ENCODE peak calls at places on chromosome 18, in eight cellular contexts. One of them, this sample, is unnamed.

GRCh38 chr18:75244336-75244735 is 33.7 kb downstream of the TSHZ1 start:
- DNase-seq in fibroblast of villous mesenchyme: no peak
- DNase-seq in AG04450: no peak
- DNase-seq in GM10248: no peak
- DNase-seq in CD4-positive, alpha-beta T cell: peak; percentile 27
- DNase-seq in GM12864: no peak
- DNase-seq in epithelial cell of esophagus: peak; percentile 14
- DNase-seq in ascending aorta: no peak
- DNase-seq in this sample: no peak

GRCh38 chr18:76471593-76471992 is 23.4 kb downstream of the ZNF516 start:
- DNase-seq in fibroblast of villous mesenchyme: no peak
- DNase-seq in AG04450: no peak
- DNase-seq in GM10248: no peak
- DNase-seq in CD4-positive, alpha-beta T cell: no peak
- DNase-seq in GM12864: no peak
- DNase-seq in epithelial cell of esophagus: no peak
- DNase-seq in ascending aorta: no peak
- DNase-seq in this sample: no peak

GRCh38 chr18:31831903-31832302 is 71.2 kb upstream of the SLC25A52 start:
- DNase-seq in fibroblast of villous mesenchyme: no peak
- DNase-seq in AG04450: no peak
- DNase-seq in GM10248: no peak
- DNase-seq in CD4-positive, alpha-beta T cell: no peak
- DNase-seq in GM12864: no peak
- DNase-seq in epithelial cell of esophagus: no peak
- DNase-seq in ascending aorta: no peak
- DNase-seq in this sample: no peak

GRCh38 chr18:64474751-64475150 is 325.9 kb upstream of the LINC00305 start:
- DNase-seq in fibroblast of villous mesenchyme: no peak
- DNase-seq in AG04450: no peak
- DNase-seq in GM10248: no peak
- DNase-seq in CD4-positive, alpha-beta T cell: no peak
- DNase-seq in GM12864: no peak
- DNase-seq in epithelial cell of esophagus: no peak
- DNase-seq in ascending aorta: no peak
- DNase-seq in this sample: no peak

GRCh38 chr18:74632088-74632679 is 34.5 kb downstream of the ZNF407 start:
- DNase-seq in fibroblast of villous mesenchyme: no peak
- DNase-seq in AG04450: no peak
- DNase-seq in GM10248: no peak
- DNase-seq in CD4-positive, alpha-beta T cell: no peak
- DNase-seq in GM12864: no peak
- DNase-seq in epithelial cell of esophagus: no peak
- DNase-seq in ascending aorta: no peak
- DNase-seq in this sample: no peak

GRCh38 chr18:3594760-3595241 is 144.8 kb downstream of the TGIF1 start:
- DNase-seq in fibroblast of villous mesenchyme: peak; percentile 69
- DNase-seq in AG04450: no peak
- DNase-seq in GM10248: no peak
- DNase-seq in CD4-positive, alpha-beta T cell: no peak
- DNase-seq in GM12864: no peak
- DNase-seq in epithelial cell of esophagus: peak; percentile 69
- DNase-seq in ascending aorta: no peak
- DNase-seq in this sample: no peak

GRCh38 chr18:7904529-7904928 is 337.4 kb downstream of the PTPRM start:
- DNase-seq in fibroblast of villous mesenchyme: peak; percentile 97
- DNase-seq in AG04450: peak; percentile 78
- DNase-seq in GM10248: no peak
- DNase-seq in CD4-positive, alpha-beta T cell: no peak
- DNase-seq in GM12864: no peak
- DNase-seq in epithelial cell of esophagus: peak; percentile 65
- DNase-seq in ascending aorta: no peak
- DNase-seq in this sample: no peak

GRCh38 chr18:73653251-73653650 is 494.4 kb downstream of the FBXO15 start:
- DNase-seq in fibroblast of villous mesenchyme: no peak
- DNase-seq in AG04450: no peak
- DNase-seq in GM10248: no peak
- DNase-seq in CD4-positive, alpha-beta T cell: no peak
- DNase-seq in GM12864: no peak
- DNase-seq in epithelial cell of esophagus: peak; percentile 56
- DNase-seq in ascending aorta: no peak
- DNase-seq in this sample: no peak

GRCh38 chr18:35062408-35062807 is 21.2 kb downstream of the MAPRE2 start:
- DNase-seq in fibroblast of villous mesenchyme: no peak
- DNase-seq in AG04450: no peak
- DNase-seq in GM10248: no peak
- DNase-seq in CD4-positive, alpha-beta T cell: no peak
- DNase-seq in GM12864: no peak
- DNase-seq in epithelial cell of esophagus: no peak
- DNase-seq in ascending aorta: no peak
- DNase-seq in this sample: no peak

DNA sequence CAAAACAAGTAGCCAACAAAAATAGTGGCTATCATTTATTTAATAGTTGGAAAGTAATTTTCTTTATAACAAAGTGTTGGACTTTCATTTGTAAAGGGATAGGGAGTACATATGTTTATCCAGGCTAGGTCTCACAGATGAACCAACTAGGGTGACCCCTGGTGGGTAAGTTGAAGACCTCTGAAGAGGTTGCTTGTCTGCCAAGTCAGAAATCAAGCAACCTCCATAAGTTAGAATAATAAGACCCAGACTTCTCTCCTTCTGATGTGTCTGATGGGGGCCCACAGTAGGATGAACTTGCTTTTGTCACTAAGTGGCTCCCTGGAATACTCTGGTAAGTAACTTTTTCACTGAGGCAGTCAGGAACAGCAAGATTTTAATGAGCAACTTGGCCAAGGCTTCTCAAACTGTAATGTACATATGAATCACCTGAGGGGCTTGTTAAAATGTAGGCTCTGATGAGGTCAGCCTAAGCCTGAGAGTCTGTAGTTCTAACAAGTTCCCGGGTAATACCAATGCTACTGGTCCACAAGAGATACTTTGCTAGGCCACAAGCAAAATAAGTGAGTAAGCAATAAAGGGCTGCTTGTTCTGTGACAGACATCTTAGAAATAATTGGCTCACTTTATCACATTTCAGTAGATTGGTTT is 319.6 kb downstream of the PIK3C3 start:
- DNase-seq in fibroblast of villous mesenchyme: peak; percentile 40
- DNase-seq in AG04450: no peak
- DNase-seq in GM10248: peak; percentile 11
- DNase-seq in CD4-positive, alpha-beta T cell: no peak
- DNase-seq in GM12864: no peak
- DNase-seq in epithelial cell of esophagus: peak; percentile 13
- DNase-seq in ascending aorta: no peak
- DNase-seq in this sample: peak; percentile 28
- TF ChIP-seq CTCF in fibroblast of villous mesenchyme: peak; percentile 31
- TF ChIP-seq CTCF in AG04450: peak; percentile 10
- TF ChIP-seq CTCF in GM10248: peak; percentile 20
- TF ChIP-seq CTCF in CD4-positive, alpha-beta T cell: no peak
- TF ChIP-seq CTCF in GM12864: no peak
- TF ChIP-seq CTCF in epithelial cell of esophagus: no peak
- TF ChIP-seq CTCF in ascending aorta: no peak
- TF ChIP-seq CTCF in this sample: peak; percentile 22

GRCh38 chr18:22336406-22336805 is 81.3 kb downstream of the CTAGE1 start:
- DNase-seq in fibroblast of villous mesenchyme: no peak
- DNase-seq in AG04450: no peak
- DNase-seq in GM10248: no peak
- DNase-seq in CD4-positive, alpha-beta T cell: no peak
- DNase-seq in GM12864: no peak
- DNase-seq in epithelial cell of esophagus: no peak
- DNase-seq in ascending aorta: no peak
- DNase-seq in this sample: no peak

GRCh38 chr18:22335644-22336275 is 82.0 kb downstream of the CTAGE1 start:
- DNase-seq in fibroblast of villous mesenchyme: no peak
- DNase-seq in AG04450: no peak
- DNase-seq in GM10248: no peak
- DNase-seq in CD4-positive, alpha-beta T cell: no peak
- DNase-seq in GM12864: no peak
- DNase-seq in epithelial cell of esophagus: no peak
- DNase-seq in ascending aorta: no peak
- DNase-seq in this sample: no peak

GRCh38 chr18:22337311-22337710 is 80.4 kb downstream of the CTAGE1 start:
- DNase-seq in fibroblast of villous mesenchyme: peak; percentile 28
- DNase-seq in AG04450: no peak
- DNase-seq in GM10248: no peak
- DNase-seq in CD4-positive, alpha-beta T cell: no peak
- DNase-seq in GM12864: no peak
- DNase-seq in epithelial cell of esophagus: no peak
- DNase-seq in ascending aorta: no peak
- DNase-seq in this sample: no peak

GRCh38 chr18:22330508-22330907 is 87.2 kb downstream of the CTAGE1 start:
- DNase-seq in fibroblast of villous mesenchyme: no peak
- DNase-seq in AG04450: no peak
- DNase-seq in GM10248: no peak
- DNase-seq in CD4-positive, alpha-beta T cell: no peak
- DNase-seq in GM12864: no peak
- DNase-seq in epithelial cell of esophagus: no peak
- DNase-seq in ascending aorta: no peak
- DNase-seq in this sample: no peak

DNA sequence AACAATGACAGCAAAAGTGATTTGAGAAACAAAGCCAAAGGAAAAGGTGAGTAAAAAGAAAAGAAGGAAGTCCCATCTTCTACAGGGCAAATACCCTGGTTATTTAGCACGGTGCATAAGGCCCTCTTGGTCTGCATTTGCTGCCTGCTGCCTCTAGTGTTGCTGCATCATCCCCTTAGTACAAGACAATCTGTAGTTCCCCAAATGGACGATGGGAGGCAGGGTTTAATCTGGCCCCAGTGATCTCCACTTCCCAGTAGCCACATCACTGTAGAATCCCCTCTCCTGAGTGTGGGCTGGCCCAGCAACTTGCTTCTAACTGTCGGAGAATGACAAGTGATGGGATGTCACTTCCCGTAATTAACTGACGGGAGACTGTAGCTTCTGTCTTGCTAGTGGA is 85.1 kb downstream of the CTAGE1 start:
- DNase-seq in fibroblast of villous mesenchyme: no peak
- DNase-seq in AG04450: no peak
- DNase-seq in GM10248: no peak
- DNase-seq in CD4-positive, alpha-beta T cell: no peak
- DNase-seq in GM12864: no peak
- DNase-seq in epithelial cell of esophagus: no peak
- DNase-seq in ascending aorta: no peak
- DNase-seq in this sample: no peak
- TF ChIP-seq CTCF in fibroblast of villous mesenchyme: peak; percentile 15
- TF ChIP-seq CTCF in AG04450: no peak
- TF ChIP-seq CTCF in GM10248: no peak
- TF ChIP-seq CTCF in CD4-positive, alpha-beta T cell: no peak
- TF ChIP-seq CTCF in GM12864: peak; percentile 46
- TF ChIP-seq CTCF in epithelial cell of esophagus: no peak
- TF ChIP-seq CTCF in ascending aorta: no peak
- TF ChIP-seq CTCF in this sample: peak; percentile 5

GRCh38 chr18:48951448-48952286 is 902 bp upstream of the SMAD7 start:
- DNase-seq in fibroblast of villous mesenchyme: peak; percentile 94
- DNase-seq in AG04450: no peak
- DNase-seq in GM10248: peak; percentile 87
- DNase-seq in CD4-positive, alpha-beta T cell: peak; percentile 66
- DNase-seq in GM12864: no peak
- DNase-seq in epithelial cell of esophagus: peak; percentile 90
- DNase-seq in ascending aorta: no peak
- DNase-seq in this sample: peak; percentile 92
- TF ChIP-seq CTCF in fibroblast of villous mesenchyme: peak; percentile 24
- TF ChIP-seq CTCF in AG04450: peak; percentile 20
- TF ChIP-seq CTCF in GM10248: peak; percentile 21
- TF ChIP-seq CTCF in CD4-positive, alpha-beta T cell: no peak
- TF ChIP-seq CTCF in GM12864: no peak
- TF ChIP-seq CTCF in epithelial cell of esophagus: peak; percentile 16
- TF ChIP-seq CTCF in ascending aorta: peak; percentile 21
- TF ChIP-seq CTCF in this sample: peak; percentile 47

DNA sequence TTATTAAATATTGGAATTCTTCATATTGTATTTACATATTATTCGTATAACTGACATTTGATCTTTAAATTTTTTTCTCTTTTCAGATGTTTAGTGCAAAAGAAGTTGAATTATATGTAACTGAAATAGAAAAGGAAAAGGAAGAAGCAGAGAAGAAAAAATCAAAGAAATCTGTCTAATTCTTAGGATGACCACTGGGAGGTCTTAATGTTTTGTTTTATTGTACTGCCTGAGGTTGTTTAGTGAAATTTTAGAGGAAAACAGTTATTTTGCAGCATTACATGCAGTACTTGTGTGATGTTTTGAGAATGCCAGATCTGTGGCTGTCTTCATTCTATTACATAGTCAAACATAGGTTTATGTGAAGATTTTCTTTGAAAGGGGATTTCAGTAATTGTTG is 34.0 kb upstream of the TAF4B start:
- DNase-seq in fibroblast of villous mesenchyme: no peak
- DNase-seq in AG04450: no peak
- DNase-seq in GM10248: no peak
- DNase-seq in CD4-positive, alpha-beta T cell: no peak
- DNase-seq in GM12864: no peak
- DNase-seq in epithelial cell of esophagus: no peak
- DNase-seq in ascending aorta: no peak
- DNase-seq in this sample: no peak
- TF ChIP-seq CTCF in fibroblast of villous mesenchyme: no peak
- TF ChIP-seq CTCF in AG04450: no peak
- TF ChIP-seq CTCF in GM10248: no peak
- TF ChIP-seq CTCF in CD4-positive, alpha-beta T cell: no peak
- TF ChIP-seq CTCF in GM12864: peak; percentile 5
- TF ChIP-seq CTCF in epithelial cell of esophagus: no peak
- TF ChIP-seq CTCF in ascending aorta: no peak
- TF ChIP-seq CTCF in this sample: no peak

GRCh38 chr18:70322928-70323327 is 34.1 kb downstream of the SOCS6 start:
- DNase-seq in fibroblast of villous mesenchyme: peak; percentile 61
- DNase-seq in AG04450: no peak
- DNase-seq in GM10248: no peak
- DNase-seq in CD4-positive, alpha-beta T cell: no peak
- DNase-seq in GM12864: no peak
- DNase-seq in epithelial cell of esophagus: peak; percentile 70
- DNase-seq in ascending aorta: no peak
- DNase-seq in this sample: no peak
- TF ChIP-seq CTCF in fibroblast of villous mesenchyme: no peak
- TF ChIP-seq CTCF in AG04450: no peak
- TF ChIP-seq CTCF in GM10248: no peak
- TF ChIP-seq CTCF in CD4-positive, alpha-beta T cell: no peak
- TF ChIP-seq CTCF in GM12864: no peak
- TF ChIP-seq CTCF in epithelial cell of esophagus: no peak
- TF ChIP-seq CTCF in ascending aorta: no peak
- TF ChIP-seq CTCF in this sample: no peak

This sample was measured in GM13977.